ENCODE peak calls at places on chromosomes 3 and 15, in ten cellular contexts. One of them, this sample, is unnamed.

GRCh38 chr15:74365619-74366445 is 1.6 kb downstream of the CYP11A1 start:
- DNase-seq in activated naive CD8-positive, alpha-beta T cell treated with anti-CD3 and anti-CD28 coated beads, Interleukin-2, amount 50 U/mL, for 24 hours: peak
- DNase-seq in activated naive CD4-positive, alpha-beta T cell: no peak
- DNase-seq in lower leg skin: peak
- DNase-seq in NCI-H1417 treated with DMSO at 0.1 percent for 48 hours: no peak
- DNase-seq in nephron progenitor cell: peak
- DNase-seq in GM03348: peak
- DNase-seq in AG09309: no peak
- DNase-seq in activated CD4-positive, alpha-beta memory T cell treated with anti-CD3 and anti-CD28 coated beads for 36 hours: no peak
- DNase-seq in effector CD4-positive, alpha-beta T cell: no peak
- DNase-seq in this sample: peak

GRCh38 chr3:151924753-151925152 is 51.3 kb downstream of the SUCNR1 start:
- DNase-seq in GM03348: no peak
- DNase-seq in activated naive CD4-positive, alpha-beta T cell: no peak
- DNase-seq in lower leg skin: no peak
- DNase-seq in activated CD4-positive, alpha-beta memory T cell treated with anti-CD3 and anti-CD28 coated beads for 36 hours: no peak
- DNase-seq in effector CD4-positive, alpha-beta T cell: no peak
- DNase-seq in activated naive CD8-positive, alpha-beta T cell treated with anti-CD3 and anti-CD28 coated beads, Interleukin-2, amount 50 U/mL, for 24 hours: no peak
- DNase-seq in AG09309: no peak
- DNase-seq in NCI-H1417 treated with DMSO at 0.1 percent for 48 hours: no peak
- DNase-seq in nephron progenitor cell: no peak
- DNase-seq in this sample: no peak

GRCh38 chr15:101396484-101397261 is 92.8 kb downstream of the PCSK6 start:
- DNase-seq in AG09309: no peak
- DNase-seq in nephron progenitor cell: no peak
- DNase-seq in activated naive CD4-positive, alpha-beta T cell: no peak
- DNase-seq in activated CD4-positive, alpha-beta memory T cell treated with anti-CD3 and anti-CD28 coated beads for 36 hours: no peak
- DNase-seq in lower leg skin: peak
- DNase-seq in NCI-H1417 treated with DMSO at 0.1 percent for 48 hours: no peak
- DNase-seq in activated naive CD8-positive, alpha-beta T cell treated with anti-CD3 and anti-CD28 coated beads, Interleukin-2, amount 50 U/mL, for 24 hours: no peak
- DNase-seq in effector CD4-positive, alpha-beta T cell: no peak
- DNase-seq in GM03348: no peak
- DNase-seq in this sample: no peak

GRCh38 chr15:99305761-99306505 is 54.7 kb downstream of the LRRC28 start:
- DNase-seq in activated naive CD4-positive, alpha-beta T cell: no peak
- DNase-seq in AG09309: peak
- DNase-seq in NCI-H1417 treated with DMSO at 0.1 percent for 48 hours: peak
- DNase-seq in activated naive CD8-positive, alpha-beta T cell treated with anti-CD3 and anti-CD28 coated beads, Interleukin-2, amount 50 U/mL, for 24 hours: no peak
- DNase-seq in activated CD4-positive, alpha-beta memory T cell treated with anti-CD3 and anti-CD28 coated beads for 36 hours: no peak
- DNase-seq in GM03348: peak
- DNase-seq in effector CD4-positive, alpha-beta T cell: no peak
- DNase-seq in nephron progenitor cell: peak
- DNase-seq in lower leg skin: no peak
- DNase-seq in this sample: peak

GRCh38 chr15:78880242-78880533 is 7.5 kb downstream of the MORF4L1 start:
- DNase-seq in effector CD4-positive, alpha-beta T cell: no peak
- DNase-seq in activated CD4-positive, alpha-beta memory T cell treated with anti-CD3 and anti-CD28 coated beads for 36 hours: no peak
- DNase-seq in lower leg skin: no peak
- DNase-seq in activated naive CD8-positive, alpha-beta T cell treated with anti-CD3 and anti-CD28 coated beads, Interleukin-2, amount 50 U/mL, for 24 hours: no peak
- DNase-seq in NCI-H1417 treated with DMSO at 0.1 percent for 48 hours: no peak
- DNase-seq in nephron progenitor cell: no peak
- DNase-seq in GM03348: no peak
- DNase-seq in AG09309: no peak
- DNase-seq in activated naive CD4-positive, alpha-beta T cell: no peak
- DNase-seq in this sample: peak

GRCh38 chr3:147521646-147522045 is 112.5 kb downstream of the ZIC1 start:
- DNase-seq in lower leg skin: no peak
- DNase-seq in NCI-H1417 treated with DMSO at 0.1 percent for 48 hours: no peak
- DNase-seq in activated naive CD4-positive, alpha-beta T cell: no peak
- DNase-seq in nephron progenitor cell: no peak
- DNase-seq in effector CD4-positive, alpha-beta T cell: no peak
- DNase-seq in GM03348: peak
- DNase-seq in activated CD4-positive, alpha-beta memory T cell treated with anti-CD3 and anti-CD28 coated beads for 36 hours: no peak
- DNase-seq in AG09309: peak
- DNase-seq in activated naive CD8-positive, alpha-beta T cell treated with anti-CD3 and anti-CD28 coated beads, Interleukin-2, amount 50 U/mL, for 24 hours: no peak
- DNase-seq in this sample: peak

GRCh38 chr3:62758296-62759066 is 116.7 kb downstream of the CADPS start:
- DNase-seq in effector CD4-positive, alpha-beta T cell: no peak
- DNase-seq in activated naive CD8-positive, alpha-beta T cell treated with anti-CD3 and anti-CD28 coated beads, Interleukin-2, amount 50 U/mL, for 24 hours: no peak
- DNase-seq in NCI-H1417 treated with DMSO at 0.1 percent for 48 hours: no peak
- DNase-seq in GM03348: no peak
- DNase-seq in nephron progenitor cell: no peak
- DNase-seq in AG09309: no peak
- DNase-seq in lower leg skin: no peak
- DNase-seq in activated naive CD4-positive, alpha-beta T cell: no peak
- DNase-seq in activated CD4-positive, alpha-beta memory T cell treated with anti-CD3 and anti-CD28 coated beads for 36 hours: no peak
- DNase-seq in this sample: peak

GRCh38 chr3:159964166-159964973 is 24.3 kb upstream of the IL12A start:
- DNase-seq in nephron progenitor cell: no peak
- DNase-seq in activated CD4-positive, alpha-beta memory T cell treated with anti-CD3 and anti-CD28 coated beads for 36 hours: no peak
- DNase-seq in activated naive CD8-positive, alpha-beta T cell treated with anti-CD3 and anti-CD28 coated beads, Interleukin-2, amount 50 U/mL, for 24 hours: no peak
- DNase-seq in AG09309: no peak
- DNase-seq in lower leg skin: no peak
- DNase-seq in NCI-H1417 treated with DMSO at 0.1 percent for 48 hours: no peak
- DNase-seq in GM03348: peak
- DNase-seq in effector CD4-positive, alpha-beta T cell: no peak
- DNase-seq in activated naive CD4-positive, alpha-beta T cell: no peak
- DNase-seq in this sample: peak

GRCh38 chr3:69426291-69426690 is 40.4 kb upstream of the FRMD4B start:
- DNase-seq in AG09309: no peak
- DNase-seq in NCI-H1417 treated with DMSO at 0.1 percent for 48 hours: no peak
- DNase-seq in effector CD4-positive, alpha-beta T cell: no peak
- DNase-seq in activated naive CD8-positive, alpha-beta T cell treated with anti-CD3 and anti-CD28 coated beads, Interleukin-2, amount 50 U/mL, for 24 hours: no peak
- DNase-seq in nephron progenitor cell: no peak
- DNase-seq in lower leg skin: no peak
- DNase-seq in GM03348: no peak
- DNase-seq in activated CD4-positive, alpha-beta memory T cell treated with anti-CD3 and anti-CD28 coated beads for 36 hours: no peak
- DNase-seq in activated naive CD4-positive, alpha-beta T cell: no peak
- DNase-seq in this sample: no peak

GRCh38 chr3:108103971-108104797 is 13.4 kb upstream of the CD47 start:
- DNase-seq in activated naive CD8-positive, alpha-beta T cell treated with anti-CD3 and anti-CD28 coated beads, Interleukin-2, amount 50 U/mL, for 24 hours: no peak
- DNase-seq in activated CD4-positive, alpha-beta memory T cell treated with anti-CD3 and anti-CD28 coated beads for 36 hours: no peak
- DNase-seq in lower leg skin: no peak
- DNase-seq in activated naive CD4-positive, alpha-beta T cell: no peak
- DNase-seq in NCI-H1417 treated with DMSO at 0.1 percent for 48 hours: no peak
- DNase-seq in AG09309: no peak
- DNase-seq in nephron progenitor cell: no peak
- DNase-seq in effector CD4-positive, alpha-beta T cell: no peak
- DNase-seq in GM03348: no peak
- DNase-seq in this sample: peak

GRCh38 chr3:194089357-194090177 is 46.4 kb upstream of the HES1 start:
- DNase-seq in NCI-H1417 treated with DMSO at 0.1 percent for 48 hours: no peak
- DNase-seq in effector CD4-positive, alpha-beta T cell: no peak
- DNase-seq in activated naive CD8-positive, alpha-beta T cell treated with anti-CD3 and anti-CD28 coated beads, Interleukin-2, amount 50 U/mL, for 24 hours: peak
- DNase-seq in GM03348: peak
- DNase-seq in activated CD4-positive, alpha-beta memory T cell treated with anti-CD3 and anti-CD28 coated beads for 36 hours: peak
- DNase-seq in lower leg skin: peak
- DNase-seq in AG09309: peak
- DNase-seq in nephron progenitor cell: no peak
- DNase-seq in activated naive CD4-positive, alpha-beta T cell: no peak
- DNase-seq in this sample: peak

GRCh38 chr3:4956743-4957142 is 22.5 kb upstream of the BHLHE40 start:
- DNase-seq in lower leg skin: no peak
- DNase-seq in AG09309: no peak
- DNase-seq in GM03348: peak
- DNase-seq in activated naive CD8-positive, alpha-beta T cell treated with anti-CD3 and anti-CD28 coated beads, Interleukin-2, amount 50 U/mL, for 24 hours: no peak
- DNase-seq in nephron progenitor cell: no peak
- DNase-seq in effector CD4-positive, alpha-beta T cell: no peak
- DNase-seq in activated CD4-positive, alpha-beta memory T cell treated with anti-CD3 and anti-CD28 coated beads for 36 hours: no peak
- DNase-seq in NCI-H1417 treated with DMSO at 0.1 percent for 48 hours: no peak
- DNase-seq in activated naive CD4-positive, alpha-beta T cell: no peak
- DNase-seq in this sample: no peak

GRCh38 chr3:158847885-158848284 is 46.0 kb downstream of the MFSD1 start:
- DNase-seq in nephron progenitor cell: no peak
- DNase-seq in activated naive CD4-positive, alpha-beta T cell: no peak
- DNase-seq in NCI-H1417 treated with DMSO at 0.1 percent for 48 hours: no peak
- DNase-seq in effector CD4-positive, alpha-beta T cell: no peak
- DNase-seq in GM03348: no peak
- DNase-seq in AG09309: no peak
- DNase-seq in activated naive CD8-positive, alpha-beta T cell treated with anti-CD3 and anti-CD28 coated beads, Interleukin-2, amount 50 U/mL, for 24 hours: no peak
- DNase-seq in activated CD4-positive, alpha-beta memory T cell treated with anti-CD3 and anti-CD28 coated beads for 36 hours: no peak
- DNase-seq in lower leg skin: no peak
- DNase-seq in this sample: no peak

GRCh38 chr15:65055201-65055870 is 10.1 kb downstream of the SLC51B start:
- DNase-seq in activated naive CD8-positive, alpha-beta T cell treated with anti-CD3 and anti-CD28 coated beads, Interleukin-2, amount 50 U/mL, for 24 hours: no peak
- DNase-seq in activated naive CD4-positive, alpha-beta T cell: no peak
- DNase-seq in NCI-H1417 treated with DMSO at 0.1 percent for 48 hours: no peak
- DNase-seq in AG09309: no peak
- DNase-seq in activated CD4-positive, alpha-beta memory T cell treated with anti-CD3 and anti-CD28 coated beads for 36 hours: no peak
- DNase-seq in lower leg skin: peak
- DNase-seq in effector CD4-positive, alpha-beta T cell: no peak
- DNase-seq in GM03348: peak
- DNase-seq in nephron progenitor cell: no peak
- DNase-seq in this sample: no peak

GRCh38 chr3:10194328-10195071 is 29.8 kb downstream of the IRAK2 start:
- DNase-seq in nephron progenitor cell: no peak
- DNase-seq in activated CD4-positive, alpha-beta memory T cell treated with anti-CD3 and anti-CD28 coated beads for 36 hours: peak
- DNase-seq in NCI-H1417 treated with DMSO at 0.1 percent for 48 hours: no peak
- DNase-seq in lower leg skin: no peak
- DNase-seq in effector CD4-positive, alpha-beta T cell: peak
- DNase-seq in activated naive CD4-positive, alpha-beta T cell: no peak
- DNase-seq in GM03348: no peak
- DNase-seq in activated naive CD8-positive, alpha-beta T cell treated with anti-CD3 and anti-CD28 coated beads, Interleukin-2, amount 50 U/mL, for 24 hours: peak
- DNase-seq in AG09309: no peak
- DNase-seq in this sample: no peak

GRCh38 chr3:53506110-53506762 is 11.8 kb downstream of the CACNA1D start:
- DNase-seq in NCI-H1417 treated with DMSO at 0.1 percent for 48 hours: no peak
- DNase-seq in GM03348: no peak
- DNase-seq in lower leg skin: no peak
- DNase-seq in AG09309: no peak
- DNase-seq in activated naive CD4-positive, alpha-beta T cell: no peak
- DNase-seq in activated CD4-positive, alpha-beta memory T cell treated with anti-CD3 and anti-CD28 coated beads for 36 hours: no peak
- DNase-seq in effector CD4-positive, alpha-beta T cell: no peak
- DNase-seq in nephron progenitor cell: no peak
- DNase-seq in activated naive CD8-positive, alpha-beta T cell treated with anti-CD3 and anti-CD28 coated beads, Interleukin-2, amount 50 U/mL, for 24 hours: no peak
- DNase-seq in this sample: no peak

GRCh38 chr3:69671082-69671952 is 67.9 kb upstream of the MITF start:
- DNase-seq in activated CD4-positive, alpha-beta memory T cell treated with anti-CD3 and anti-CD28 coated beads for 36 hours: no peak
- DNase-seq in effector CD4-positive, alpha-beta T cell: no peak
- DNase-seq in AG09309: no peak
- DNase-seq in GM03348: peak
- DNase-seq in NCI-H1417 treated with DMSO at 0.1 percent for 48 hours: no peak
- DNase-seq in activated naive CD8-positive, alpha-beta T cell treated with anti-CD3 and anti-CD28 coated beads, Interleukin-2, amount 50 U/mL, for 24 hours: peak
- DNase-seq in activated naive CD4-positive, alpha-beta T cell: no peak
- DNase-seq in lower leg skin: no peak
- DNase-seq in nephron progenitor cell: peak
- DNase-seq in this sample: peak